ENCODE peak calls at places on chromosomes 1 and 21, in five cellular contexts. L is lower lobe of right lung, F is H9, Q is COR-L47, N is B cell. C is an unnamed sample.
A peak's percentile ranks its signal among the peaks of the same experiment; 100 is the strongest.

GRCh38 chr1:55215194-55216021 is at the start of gene USP24:
- DNase-seq in L (peak; percentile 91), N (peak; percentile 86), F (peak; percentile 76), Q (peak; percentile 66), C (peak; percentile 83)

GRCh38 chr1:200317236-200317635 is 92.6 kb downstream of the ZNF281 start:
- DNase-seq in N (no peak), L (no peak), Q (no peak), F (no peak), C (no peak)

GRCh38 chr21:42559326-42559725 is 45.7 kb downstream of the SLC37A1 start:
- DNase-seq in N (no peak), L (peak; percentile 34), F (no peak), Q (no peak), C (peak; percentile 43)

GRCh38 chr1:175803413-175803812 is 60.0 kb upstream of the TNR start:
- DNase-seq in Q (no peak), L (no peak), N (no peak), F (no peak), C (no peak)

GRCh38 chr1:27429029-27429425 is 36.6 kb downstream of the GPR3 start:
- DNase-seq in F (no peak), L (no peak), Q (no peak), N (no peak), C (no peak)

GRCh38 chr1:51189421-51190073 is 46.5 kb upstream of the RNF11 start:
- DNase-seq in Q (peak; percentile 29), L (no peak), N (peak; percentile 52), F (no peak), C (no peak)

GRCh38 chr1:29284286-29284960 is 48.1 kb downstream of the PTPRU start:
- DNase-seq in N (no peak), L (no peak), F (no peak), Q (no peak), C (peak; percentile 42)

GRCh38 chr1:99788896-99789295 is 22.5 kb upstream of the FRRS1 start:
- DNase-seq in F (no peak), N (no peak), L (no peak), Q (no peak), C (no peak)

GRCh38 chr21:14991957-14992356 is 72.8 kb downstream of the NRIP1 start:
- DNase-seq in F (no peak), Q (no peak), L (no peak), N (no peak), C (no peak)

GRCh38 chr1:173580081-173580480 is 22.8 kb downstream of the SLC9C2 start:
- DNase-seq in Q (no peak), F (no peak), N (no peak), L (no peak), C (no peak)

C was measured in sigmoid colon.